ENCODE peak calls at places on chromosomes 6 and 20, in ten cellular contexts. One of them, this sample, is unnamed.

GRCh38 chr6:50724381-50725124 is 11.2 kb downstream of the TFAP2D start:
- DNase-seq in foreskin fibroblast: no peak
- DNase-seq in GM19239: no peak
- DNase-seq in pancreas: no peak
- DNase-seq in choroid plexus epithelial cell: no peak
- DNase-seq in dorsolateral prefrontal cortex: no peak
- DNase-seq in dermis blood vessel endothelial cell: no peak
- DNase-seq in HFF-Myc: no peak
- DNase-seq in heart left ventricle: no peak
- DNase-seq in activated CD8-positive, alpha-beta memory T cell treated with anti-CD3 and anti-CD28 coated beads for 1 hour: no peak
- DNase-seq in this sample: no peak

GRCh38 chr6:148836751-148837150 is 89.9 kb downstream of the UST start:
- DNase-seq in GM19239: no peak
- DNase-seq in dermis blood vessel endothelial cell: no peak
- DNase-seq in dorsolateral prefrontal cortex: no peak
- DNase-seq in pancreas: no peak
- DNase-seq in activated CD8-positive, alpha-beta memory T cell treated with anti-CD3 and anti-CD28 coated beads for 1 hour: no peak
- DNase-seq in heart left ventricle: no peak
- DNase-seq in foreskin fibroblast: no peak
- DNase-seq in HFF-Myc: no peak
- DNase-seq in choroid plexus epithelial cell: no peak
- DNase-seq in this sample: no peak

GRCh38 chr20:9517297-9518134 is 3.1 kb downstream of the LAMP5 start:
- DNase-seq in choroid plexus epithelial cell: no peak
- DNase-seq in heart left ventricle: no peak
- DNase-seq in foreskin fibroblast: no peak
- DNase-seq in dermis blood vessel endothelial cell: no peak
- DNase-seq in pancreas: no peak
- DNase-seq in dorsolateral prefrontal cortex: no peak
- DNase-seq in HFF-Myc: no peak
- DNase-seq in activated CD8-positive, alpha-beta memory T cell treated with anti-CD3 and anti-CD28 coated beads for 1 hour: no peak
- DNase-seq in GM19239: no peak
- DNase-seq in this sample: no peak

GRCh38 chr20:57071283-57071701 is 195.1 kb downstream of the BMP7 start:
- DNase-seq in HFF-Myc: no peak
- DNase-seq in pancreas: peak; percentile 23
- DNase-seq in foreskin fibroblast: no peak
- DNase-seq in GM19239: no peak
- DNase-seq in dorsolateral prefrontal cortex: no peak
- DNase-seq in choroid plexus epithelial cell: no peak
- DNase-seq in activated CD8-positive, alpha-beta memory T cell treated with anti-CD3 and anti-CD28 coated beads for 1 hour: no peak
- DNase-seq in dermis blood vessel endothelial cell: no peak
- DNase-seq in heart left ventricle: no peak
- DNase-seq in this sample: no peak

GRCh38 chr6:168018664-168019063 is 21.2 kb downstream of the KIF25 start:
- DNase-seq in GM19239: no peak
- DNase-seq in dermis blood vessel endothelial cell: no peak
- DNase-seq in dorsolateral prefrontal cortex: no peak
- DNase-seq in HFF-Myc: no peak
- DNase-seq in heart left ventricle: no peak
- DNase-seq in activated CD8-positive, alpha-beta memory T cell treated with anti-CD3 and anti-CD28 coated beads for 1 hour: no peak
- DNase-seq in foreskin fibroblast: no peak
- DNase-seq in pancreas: no peak
- DNase-seq in choroid plexus epithelial cell: no peak
- DNase-seq in this sample: no peak

GRCh38 chr6:38750968-38751615 is 36.0 kb downstream of the DNAH8 start:
- DNase-seq in heart left ventricle: no peak
- DNase-seq in HFF-Myc: no peak
- DNase-seq in choroid plexus epithelial cell: no peak
- DNase-seq in foreskin fibroblast: no peak
- DNase-seq in GM19239: no peak
- DNase-seq in dorsolateral prefrontal cortex: no peak
- DNase-seq in dermis blood vessel endothelial cell: no peak
- DNase-seq in pancreas: no peak
- DNase-seq in activated CD8-positive, alpha-beta memory T cell treated with anti-CD3 and anti-CD28 coated beads for 1 hour: no peak
- DNase-seq in this sample: no peak

GRCh38 chr20:51001697-51002265 is 21.1 kb downstream of the KCNG1 start:
- DNase-seq in GM19239: no peak
- DNase-seq in HFF-Myc: no peak
- DNase-seq in activated CD8-positive, alpha-beta memory T cell treated with anti-CD3 and anti-CD28 coated beads for 1 hour: no peak
- DNase-seq in foreskin fibroblast: no peak
- DNase-seq in pancreas: no peak
- DNase-seq in heart left ventricle: no peak
- DNase-seq in dorsolateral prefrontal cortex: no peak
- DNase-seq in dermis blood vessel endothelial cell: no peak
- DNase-seq in choroid plexus epithelial cell: no peak
- DNase-seq in this sample: no peak

GRCh38 chr6:41732601-41733348 is 2.6 kb downstream of the TFEB start:
- DNase-seq in activated CD8-positive, alpha-beta memory T cell treated with anti-CD3 and anti-CD28 coated beads for 1 hour: peak; percentile 37
- DNase-seq in HFF-Myc: no peak
- DNase-seq in heart left ventricle: no peak
- DNase-seq in foreskin fibroblast: no peak
- DNase-seq in GM19239: peak; percentile 62
- DNase-seq in pancreas: no peak
- DNase-seq in dorsolateral prefrontal cortex: peak; percentile 62
- DNase-seq in choroid plexus epithelial cell: peak; percentile 67
- DNase-seq in dermis blood vessel endothelial cell: no peak
- DNase-seq in this sample: no peak

GRCh38 chr6:31086788-31087440 is 25.5 kb downstream of the C6orf15 start:
- DNase-seq in heart left ventricle: no peak
- DNase-seq in HFF-Myc: no peak
- DNase-seq in foreskin fibroblast: peak; percentile 46
- DNase-seq in dermis blood vessel endothelial cell: peak; percentile 71
- DNase-seq in GM19239: no peak
- DNase-seq in pancreas: no peak
- DNase-seq in dorsolateral prefrontal cortex: no peak
- DNase-seq in activated CD8-positive, alpha-beta memory T cell treated with anti-CD3 and anti-CD28 coated beads for 1 hour: no peak
- DNase-seq in choroid plexus epithelial cell: peak; percentile 69
- DNase-seq in this sample: peak; percentile 24

GRCh38 chr20:34180460-34181108 is 60.6 kb upstream of the ASIP start:
- DNase-seq in pancreas: no peak
- DNase-seq in dermis blood vessel endothelial cell: no peak
- DNase-seq in dorsolateral prefrontal cortex: no peak
- DNase-seq in choroid plexus epithelial cell: no peak
- DNase-seq in heart left ventricle: no peak
- DNase-seq in HFF-Myc: no peak
- DNase-seq in activated CD8-positive, alpha-beta memory T cell treated with anti-CD3 and anti-CD28 coated beads for 1 hour: no peak
- DNase-seq in GM19239: no peak
- DNase-seq in foreskin fibroblast: no peak
- DNase-seq in this sample: no peak

GRCh38 chr6:130189691-130190459 is 32.9 kb downstream of the SAMD3 start:
- DNase-seq in foreskin fibroblast: no peak
- DNase-seq in dermis blood vessel endothelial cell: no peak
- DNase-seq in GM19239: no peak
- DNase-seq in activated CD8-positive, alpha-beta memory T cell treated with anti-CD3 and anti-CD28 coated beads for 1 hour: no peak
- DNase-seq in pancreas: no peak
- DNase-seq in heart left ventricle: no peak
- DNase-seq in dorsolateral prefrontal cortex: no peak
- DNase-seq in HFF-Myc: no peak
- DNase-seq in choroid plexus epithelial cell: no peak
- DNase-seq in this sample: no peak

GRCh38 chr6:21626756-21627155 is 33.2 kb downstream of the SOX4 start:
- DNase-seq in dermis blood vessel endothelial cell: no peak
- DNase-seq in activated CD8-positive, alpha-beta memory T cell treated with anti-CD3 and anti-CD28 coated beads for 1 hour: no peak
- DNase-seq in choroid plexus epithelial cell: no peak
- DNase-seq in HFF-Myc: no peak
- DNase-seq in pancreas: no peak
- DNase-seq in dorsolateral prefrontal cortex: no peak
- DNase-seq in foreskin fibroblast: no peak
- DNase-seq in GM19239: no peak
- DNase-seq in heart left ventricle: no peak
- DNase-seq in this sample: no peak

GRCh38 chr6:157981395-157982296 is at the start of gene SYNJ2:
- DNase-seq in activated CD8-positive, alpha-beta memory T cell treated with anti-CD3 and anti-CD28 coated beads for 1 hour: peak; percentile 71
- DNase-seq in pancreas: peak; percentile 91
- DNase-seq in choroid plexus epithelial cell: peak; percentile 92
- DNase-seq in HFF-Myc: no peak
- DNase-seq in foreskin fibroblast: peak; percentile 77
- DNase-seq in dermis blood vessel endothelial cell: peak; percentile 84
- DNase-seq in heart left ventricle: peak; percentile 80
- DNase-seq in dorsolateral prefrontal cortex: peak; percentile 56
- DNase-seq in GM19239: peak; percentile 77
- DNase-seq in this sample: peak; percentile 81

GRCh38 chr6:27145731-27146455 is 101.6 kb upstream of the PRSS16 start:
- DNase-seq in foreskin fibroblast: peak; percentile 80
- DNase-seq in choroid plexus epithelial cell: peak; percentile 92
- DNase-seq in dorsolateral prefrontal cortex: no peak
- DNase-seq in activated CD8-positive, alpha-beta memory T cell treated with anti-CD3 and anti-CD28 coated beads for 1 hour: peak; percentile 39
- DNase-seq in HFF-Myc: peak; percentile 91
- DNase-seq in heart left ventricle: peak; percentile 77
- DNase-seq in pancreas: no peak
- DNase-seq in GM19239: no peak
- DNase-seq in dermis blood vessel endothelial cell: peak; percentile 86
- DNase-seq in this sample: peak; percentile 88

GRCh38 chr6:85961746-85962145 is 319.1 kb upstream of the SYNCRIP start:
- DNase-seq in choroid plexus epithelial cell: no peak
- DNase-seq in heart left ventricle: no peak
- DNase-seq in pancreas: no peak
- DNase-seq in HFF-Myc: no peak
- DNase-seq in foreskin fibroblast: no peak
- DNase-seq in dermis blood vessel endothelial cell: no peak
- DNase-seq in activated CD8-positive, alpha-beta memory T cell treated with anti-CD3 and anti-CD28 coated beads for 1 hour: no peak
- DNase-seq in GM19239: no peak
- DNase-seq in dorsolateral prefrontal cortex: no peak
- DNase-seq in this sample: no peak

This sample was measured in lung microvascular endothelial cell.